ENCODE peak calls at places on chromosomes 6 and 20, in eight cellular contexts. One of them, this sample, is unnamed.

GRCh38 chr20:24577271-24577909 is 108.0 kb downstream of the SYNDIG1 start:
- DNase-seq in breast epithelium: no peak
- DNase-seq in spleen: no peak
- DNase-seq in GM23338: no peak
- DNase-seq in stomach: no peak
- DNase-seq in GM12878: no peak
- DNase-seq in transverse colon: no peak
- DNase-seq in HCT116: no peak
- DNase-seq in this sample: no peak

GRCh38 chr20:59301343-59302007 is 1.1 kb downstream of the EDN3 start:
- DNase-seq in breast epithelium: no peak
- DNase-seq in spleen: no peak
- DNase-seq in GM23338: no peak
- DNase-seq in stomach: no peak
- DNase-seq in GM12878: no peak
- DNase-seq in transverse colon: no peak
- DNase-seq in HCT116: no peak
- DNase-seq in this sample: no peak

GRCh38 chr6:108608453-108609275 is 47.9 kb downstream of the FOXO3 start:
- DNase-seq in breast epithelium: no peak
- DNase-seq in spleen: no peak
- DNase-seq in GM23338: no peak
- DNase-seq in stomach: no peak
- DNase-seq in GM12878: no peak
- DNase-seq in transverse colon: no peak
- DNase-seq in HCT116: no peak
- DNase-seq in this sample: no peak

GRCh38 chr6:49923826-49924225 is 40.1 kb downstream of the DEFB114 start:
- DNase-seq in breast epithelium: no peak
- DNase-seq in spleen: no peak
- DNase-seq in GM23338: peak; percentile 77
- DNase-seq in stomach: no peak
- DNase-seq in GM12878: no peak
- DNase-seq in transverse colon: no peak
- DNase-seq in HCT116: no peak
- DNase-seq in this sample: no peak

GRCh38 chr20:1671891-1672669 is 14.5 kb upstream of the SIRPG start:
- DNase-seq in breast epithelium: no peak
- DNase-seq in spleen: no peak
- DNase-seq in GM23338: no peak
- DNase-seq in stomach: no peak
- DNase-seq in GM12878: no peak
- DNase-seq in transverse colon: no peak
- DNase-seq in HCT116: no peak
- DNase-seq in this sample: no peak

GRCh38 chr20:50023116-50023802 is 40.5 kb downstream of the SNAI1 start:
- DNase-seq in breast epithelium: no peak
- DNase-seq in spleen: no peak
- DNase-seq in GM23338: no peak
- DNase-seq in stomach: no peak
- DNase-seq in GM12878: no peak
- DNase-seq in transverse colon: peak; percentile 23
- DNase-seq in HCT116: no peak
- DNase-seq in this sample: no peak

GRCh38 chr20:1186367-1186991 is 1.7 kb upstream of the TMEM74B start:
- DNase-seq in breast epithelium: no peak
- DNase-seq in spleen: no peak
- DNase-seq in GM23338: no peak
- DNase-seq in stomach: no peak
- DNase-seq in GM12878: no peak
- DNase-seq in transverse colon: no peak
- DNase-seq in HCT116: no peak
- DNase-seq in this sample: no peak

GRCh38 chr6:147826698-147827097 is 318.2 kb downstream of the SAMD5 start:
- DNase-seq in breast epithelium: no peak
- DNase-seq in spleen: no peak
- DNase-seq in GM23338: no peak
- DNase-seq in stomach: no peak
- DNase-seq in GM12878: no peak
- DNase-seq in transverse colon: no peak
- DNase-seq in HCT116: no peak
- DNase-seq in this sample: no peak

GRCh38 chr20:64140421-64140820 is 23.8 kb upstream of the MYT1 start:
- DNase-seq in breast epithelium: peak; percentile 36
- DNase-seq in spleen: peak; percentile 36
- DNase-seq in GM23338: no peak
- DNase-seq in stomach: no peak
- DNase-seq in GM12878: no peak
- DNase-seq in transverse colon: no peak
- DNase-seq in HCT116: no peak
- DNase-seq in this sample: no peak

GRCh38 chr20:53695797-53696527 is 102.3 kb upstream of the ZNF217 start:
- DNase-seq in breast epithelium: no peak
- DNase-seq in spleen: peak; percentile 25
- DNase-seq in GM23338: no peak
- DNase-seq in stomach: no peak
- DNase-seq in GM12878: no peak
- DNase-seq in transverse colon: no peak
- DNase-seq in HCT116: no peak
- DNase-seq in this sample: no peak

GRCh38 chr20:1906361-1907051 is 11.3 kb downstream of the SIRPA start:
- DNase-seq in breast epithelium: no peak
- DNase-seq in spleen: no peak
- DNase-seq in GM23338: no peak
- DNase-seq in stomach: no peak
- DNase-seq in GM12878: no peak
- DNase-seq in transverse colon: no peak
- DNase-seq in HCT116: no peak
- DNase-seq in this sample: no peak

GRCh38 chr20:63525968-63526367 is 5.4 kb downstream of the PPDPF start:
- DNase-seq in breast epithelium: no peak
- DNase-seq in spleen: peak; percentile 67
- DNase-seq in GM23338: no peak
- DNase-seq in stomach: no peak
- DNase-seq in GM12878: no peak
- DNase-seq in transverse colon: peak; percentile 44
- DNase-seq in HCT116: no peak
- DNase-seq in this sample: no peak

GRCh38 chr20:1171461-1172093 is 13.2 kb downstream of the TMEM74B start:
- DNase-seq in breast epithelium: no peak
- DNase-seq in spleen: no peak
- DNase-seq in GM23338: peak; percentile 76
- DNase-seq in stomach: no peak
- DNase-seq in GM12878: no peak
- DNase-seq in transverse colon: no peak
- DNase-seq in HCT116: no peak
- DNase-seq in this sample: no peak

GRCh38 chr6:97240222-97240621 is 42.8 kb downstream of the MMS22L start:
- DNase-seq in breast epithelium: no peak
- DNase-seq in spleen: no peak
- DNase-seq in GM23338: no peak
- DNase-seq in stomach: no peak
- DNase-seq in GM12878: no peak
- DNase-seq in transverse colon: no peak
- DNase-seq in HCT116: no peak
- DNase-seq in this sample: no peak

GRCh38 chr6:63597142-63598000 is 25.1 kb downstream of the LOC128125822 start:
- DNase-seq in breast epithelium: no peak
- DNase-seq in spleen: no peak
- DNase-seq in GM23338: no peak
- DNase-seq in stomach: no peak
- DNase-seq in GM12878: no peak
- DNase-seq in transverse colon: no peak
- DNase-seq in HCT116: no peak
- DNase-seq in this sample: no peak

GRCh38 chr6:157019115-157019628 is 242.0 kb downstream of the ARID1B start:
- DNase-seq in breast epithelium: no peak
- DNase-seq in spleen: no peak
- DNase-seq in GM23338: peak; percentile 56
- DNase-seq in stomach: no peak
- DNase-seq in GM12878: no peak
- DNase-seq in transverse colon: no peak
- DNase-seq in HCT116: no peak
- DNase-seq in this sample: no peak

GRCh38 chr6:63572733-63573139 is 456 bp downstream of the LOC128125822 start:
- DNase-seq in breast epithelium: no peak
- DNase-seq in spleen: no peak
- DNase-seq in GM23338: no peak
- DNase-seq in stomach: no peak
- DNase-seq in GM12878: no peak
- DNase-seq in transverse colon: no peak
- DNase-seq in HCT116: no peak
- DNase-seq in this sample: no peak

GRCh38 chr6:7991992-7992815 is 72.0 kb downstream of the BLOC1S5 start:
- DNase-seq in breast epithelium: no peak
- DNase-seq in spleen: no peak
- DNase-seq in GM23338: peak; percentile 59
- DNase-seq in stomach: no peak
- DNase-seq in GM12878: peak; percentile 13
- DNase-seq in transverse colon: no peak
- DNase-seq in HCT116: peak; percentile 24
- DNase-seq in this sample: no peak

GRCh38 chr6:1625926-1626413 is 16.3 kb downstream of the FOXC1 start:
- DNase-seq in breast epithelium: no peak
- DNase-seq in spleen: no peak
- DNase-seq in GM23338: no peak
- DNase-seq in stomach: no peak
- DNase-seq in GM12878: no peak
- DNase-seq in transverse colon: no peak
- DNase-seq in HCT116: no peak
- DNase-seq in this sample: no peak

GRCh38 chr20:32970115-32970972 is 33.9 kb downstream of the SUN5 start:
- DNase-seq in breast epithelium: no peak
- DNase-seq in spleen: no peak
- DNase-seq in GM23338: no peak
- DNase-seq in stomach: no peak
- DNase-seq in GM12878: no peak
- DNase-seq in transverse colon: no peak
- DNase-seq in HCT116: no peak
- DNase-seq in this sample: no peak
- H3K4me1 ChIP-seq in breast epithelium: no peaks in the 10 kb centered on the region
- H3K4me1 ChIP-seq in spleen: peaks cover 79% of the 10 kb centered on the region
- H3K4me1 ChIP-seq in GM23338: peaks cover 31% of the 10 kb centered on the region
- H3K4me1 ChIP-seq in stomach: peaks cover 26% of the 10 kb centered on the region
- H3K4me1 ChIP-seq in GM12878: peaks cover 38% of the 10 kb centered on the region
- H3K4me1 ChIP-seq in transverse colon: peaks cover 5% of the 10 kb centered on the region
- H3K4me1 ChIP-seq in HCT116: no peaks in the 10 kb centered on the region
- H3K4me1 ChIP-seq in this sample: no peaks in the 10 kb centered on the region

GRCh38 chr6:22113046-22113766 is 183.6 kb downstream of the PRL start:
- DNase-seq in breast epithelium: no peak
- DNase-seq in spleen: no peak
- DNase-seq in GM23338: no peak
- DNase-seq in stomach: no peak
- DNase-seq in GM12878: no peak
- DNase-seq in transverse colon: no peak
- DNase-seq in HCT116: peak; percentile 18
- DNase-seq in this sample: no peak
- TF ChIP-seq POLR2AphosphoS5 in breast epithelium: no peak
- TF ChIP-seq POLR2AphosphoS5 in spleen: no peak
- TF ChIP-seq POLR2AphosphoS5 in GM23338: no peak
- TF ChIP-seq POLR2AphosphoS5 in stomach: peak; percentile 54
- TF ChIP-seq POLR2AphosphoS5 in GM12878: no peak
- TF ChIP-seq POLR2AphosphoS5 in transverse colon: peak; percentile 24
- TF ChIP-seq POLR2AphosphoS5 in HCT116: no peak
- TF ChIP-seq POLR2AphosphoS5 in this sample: no peak

GRCh38 chr6:42440027-42440426 is 11.7 kb downstream of the TRERF1 start:
- DNase-seq in breast epithelium: no peak
- DNase-seq in spleen: no peak
- DNase-seq in GM23338: no peak
- DNase-seq in stomach: no peak
- DNase-seq in GM12878: no peak
- DNase-seq in transverse colon: no peak
- DNase-seq in HCT116: no peak
- DNase-seq in this sample: no peak

GRCh38 chr6:42441661-42442081 is 10.1 kb downstream of the TRERF1 start:
- DNase-seq in breast epithelium: no peak
- DNase-seq in spleen: no peak
- DNase-seq in GM23338: peak; percentile 89
- DNase-seq in stomach: no peak
- DNase-seq in GM12878: no peak
- DNase-seq in transverse colon: no peak
- DNase-seq in HCT116: no peak
- DNase-seq in this sample: no peak

GRCh38 chr6:42441059-42441471 is 10.7 kb downstream of the TRERF1 start:
- DNase-seq in breast epithelium: no peak
- DNase-seq in spleen: no peak
- DNase-seq in GM23338: no peak
- DNase-seq in stomach: no peak
- DNase-seq in GM12878: no peak
- DNase-seq in transverse colon: no peak
- DNase-seq in HCT116: no peak
- DNase-seq in this sample: no peak

GRCh38 chr6:42446370-42446769 is 5.4 kb downstream of the TRERF1 start:
- DNase-seq in breast epithelium: no peak
- DNase-seq in spleen: no peak
- DNase-seq in GM23338: no peak
- DNase-seq in stomach: no peak
- DNase-seq in GM12878: no peak
- DNase-seq in transverse colon: no peak
- DNase-seq in HCT116: no peak
- DNase-seq in this sample: no peak

GRCh38 chr6:42443312-42444075 is 8.2 kb downstream of the TRERF1 start:
- DNase-seq in breast epithelium: no peak
- DNase-seq in spleen: no peak
- DNase-seq in GM23338: no peak
- DNase-seq in stomach: no peak
- DNase-seq in GM12878: no peak
- DNase-seq in transverse colon: no peak
- DNase-seq in HCT116: no peak
- DNase-seq in this sample: no peak
- H3K4me3 ChIP-seq in breast epithelium: no peak overlapping the region
- H3K4me3 ChIP-seq in spleen: no peak overlapping the region
- H3K4me3 ChIP-seq in GM23338: peak overlapping the region; percentile 45
- H3K4me3 ChIP-seq in stomach: no peak overlapping the region
- H3K4me3 ChIP-seq in GM12878: no peak overlapping the region
- H3K4me3 ChIP-seq in transverse colon: no peak overlapping the region
- H3K4me3 ChIP-seq in HCT116: no peak overlapping the region
- H3K4me3 ChIP-seq in this sample: no peak overlapping the region

GRCh38 chr6:301929-302705 is 9.8 kb downstream of the DUSP22 start:
- DNase-seq in breast epithelium: no peak
- DNase-seq in spleen: no peak
- DNase-seq in GM23338: no peak
- DNase-seq in stomach: no peak
- DNase-seq in GM12878: no peak
- DNase-seq in transverse colon: no peak
- DNase-seq in HCT116: no peak
- DNase-seq in this sample: no peak
- H3K4me1 ChIP-seq in breast epithelium: no peaks in the 10 kb centered on the region
- H3K4me1 ChIP-seq in spleen: peaks cover 31% of the 10 kb centered on the region
- H3K4me1 ChIP-seq in GM23338: peaks cover 13% of the 10 kb centered on the region
- H3K4me1 ChIP-seq in stomach: peaks cover 50% of the 10 kb centered on the region
- H3K4me1 ChIP-seq in GM12878: peaks cover 75% of the 10 kb centered on the region
- H3K4me1 ChIP-seq in transverse colon: peaks cover 13% of the 10 kb centered on the region
- H3K4me1 ChIP-seq in HCT116: no peaks in the 10 kb centered on the region
- H3K4me1 ChIP-seq in this sample: no peaks in the 10 kb centered on the region

DNA sequence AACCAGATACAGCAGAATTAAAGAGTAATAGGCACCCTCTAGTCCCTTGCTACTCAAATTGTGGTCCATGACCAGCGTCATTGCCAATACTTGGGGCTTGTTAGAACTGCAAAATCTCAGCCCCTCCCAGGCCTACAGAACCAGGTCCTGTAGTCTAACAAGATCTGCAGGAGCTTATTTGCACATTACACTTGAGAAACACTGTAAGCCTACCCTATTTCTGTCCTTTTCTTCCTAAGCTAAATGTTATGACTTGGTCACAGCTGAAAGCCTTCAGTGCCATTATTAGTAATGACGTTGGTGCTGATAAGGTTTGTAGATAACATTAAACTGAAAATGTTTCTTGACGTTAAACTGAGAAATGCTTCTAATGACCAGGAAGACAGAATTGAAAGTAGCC is 36.6 kb downstream of the CARMIL1 start:
- DNase-seq in breast epithelium: no peak
- DNase-seq in spleen: no peak
- DNase-seq in GM23338: no peak
- DNase-seq in stomach: no peak
- DNase-seq in GM12878: no peak
- DNase-seq in transverse colon: no peak
- DNase-seq in HCT116: no peak
- DNase-seq in this sample: no peak
- TF ChIP-seq POLR2AphosphoS5 in breast epithelium: no peak
- TF ChIP-seq POLR2AphosphoS5 in spleen: no peak
- TF ChIP-seq POLR2AphosphoS5 in GM23338: no peak
- TF ChIP-seq POLR2AphosphoS5 in stomach: peak; percentile 28
- TF ChIP-seq POLR2AphosphoS5 in GM12878: no peak
- TF ChIP-seq POLR2AphosphoS5 in transverse colon: no peak
- TF ChIP-seq POLR2AphosphoS5 in HCT116: no peak
- TF ChIP-seq POLR2AphosphoS5 in this sample: no peak

This sample was measured in prostate gland.